ENCODE peak calls at places on chromosomes 1 and 21, in seven cellular contexts. K is vagina, U is ovary, P is Peyer's patch, R is esophagus squamous epithelium, X is right lobe of liver, B is gastrocnemius medialis. J is an unnamed sample.

GRCh38 chr1:36258960-36259344 is 34.7 kb downstream of the THRAP3 start:
- DNase-seq in B (no peak), K (no peak), X (no peak), R (no peak), U (no peak), P (no peak), J (no peak)

GRCh38 chr1:55204997-55205396 is 10.2 kb downstream of the USP24 start:
- DNase-seq in K (no peak), B (no peak), X (no peak), U (no peak), R (no peak), P (no peak), J (no peak)

GRCh38 chr1:67514786-67515185 is 84.6 kb upstream of the SERBP1 start:
- DNase-seq in U (no peak), P (no peak), X (no peak), B (no peak), R (no peak), K (no peak), J (no peak)

GRCh38 chr1:113325039-113325438 is 65.3 kb upstream of the MAGI3 start:
- DNase-seq in B (no peak), R (no peak), U (no peak), K (no peak), P (no peak), X (no peak), J (no peak)

GRCh38 chr1:168811213-168811612 is 82.2 kb upstream of the DPT start:
- DNase-seq in B (no peak), U (no peak), X (no peak), P (no peak), R (no peak), K (no peak), J (no peak)

GRCh38 chr21:16195476-16195875 is 465.7 kb downstream of the USP25 start:
- DNase-seq in P (no peak), B (no peak), K (no peak), U (no peak), R (no peak), X (no peak), J (no peak)

GRCh38 chr1:197302775-197303174 is 34.7 kb downstream of the CRB1 start:
- DNase-seq in P (no peak), K (no peak), B (no peak), U (no peak), X (no peak), R (no peak), J (no peak)

GRCh38 chr21:19433623-19434022 is 1030.0 kb upstream of the TMPRSS15 start:
- DNase-seq in K (no peak), X (no peak), U (no peak), P (no peak), B (no peak), R (no peak), J (no peak)

GRCh38 chr1:183124259-183124658 is 61.8 kb upstream of the LAMC2 start:
- DNase-seq in X (no peak), B (no peak), U (no peak), P (peak), K (no peak), R (no peak), J (no peak)

GRCh38 chr1:24409535-24409934 is 4.0 kb downstream of the STPG1 start:
- DNase-seq in P (no peak), B (no peak), K (no peak), X (no peak), R (no peak), U (no peak), J (no peak)

DNA sequence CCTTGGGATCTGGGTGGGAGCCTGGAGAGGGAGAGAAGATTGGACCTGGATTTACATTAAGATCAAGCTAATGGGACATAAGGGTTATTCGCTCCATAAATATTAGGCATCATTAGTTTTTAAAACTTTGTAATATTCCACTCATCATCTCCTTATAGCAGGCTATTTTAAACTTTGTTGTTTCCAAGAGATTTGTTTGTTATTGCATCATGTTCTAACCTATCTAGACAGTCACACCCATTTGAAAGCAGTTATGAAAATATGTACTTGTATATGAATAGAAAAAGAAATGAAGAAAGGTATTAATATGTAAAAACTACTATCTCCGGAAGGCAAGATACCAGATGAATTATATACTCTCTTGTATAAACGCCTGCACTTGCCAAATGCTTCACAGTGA is 468.3 kb downstream of the MATN1 start:
- DNase-seq in R (no peak), X (no peak), U (no peak), K (no peak), P (no peak), B (no peak), J (no peak)
- TF ChIP-seq POLR2A in R (no peak), X (no peak), U (no peak), K (no peak), P (no peak), B (no peak), J (no peak)

GRCh38 chr21:29018540-29018939 is 609 bp downstream of the RWDD2B start:
- DNase-seq in U (no peak), R (no peak), P (no peak), B (no peak), K (no peak), X (no peak), J (no peak)
- TF ChIP-seq POLR2A in U (no peak), R (no peak), P (no peak), B (no peak), K (no peak), X (no peak), J (no peak)

GRCh38 chr1:179586107-179586823 is 5.4 kb upstream of the TDRD5 start:
- DNase-seq in P (no peak), B (peak), R (no peak), K (no peak), U (peak), X (no peak), J (no peak)
- TF ChIP-seq POLR2A in P (no peak), B (no peak), R (no peak), K (no peak), U (no peak), X (no peak), J (no peak)

GRCh38 chr21:40165212-40165611 is 298.0 kb downstream of the PCP4 start:
- DNase-seq in X (no peak), U (no peak), P (no peak), B (no peak), K (no peak), R (no peak), J (no peak)
- TF ChIP-seq POLR2A in X (no peak), U (no peak), P (no peak), B (no peak), K (no peak), R (no peak), J (no peak)